ENCODE peak calls at places on chromosomes 12 and 14, in eight cellular contexts. U is cardiac muscle cell, I is AG08396, P is T-helper 2 cell, V is T-cell, D is neural crest cell, J is NCI-H1105 treated with DMSO at 0.1 percent for 48 hours, C is NCI-H2081. M is an unnamed sample.

GRCh38 chr12:95085612-95086011 is 12.2 kb upstream of the NR2C1 start:
- DNase-seq in P (no peak), V (no peak), D (no peak), C (no peak), J (no peak), I (no peak), U (no peak), M (no peak)

GRCh38 chr12:30630378-30631285 is 65.0 kb downstream of the IPO8 start:
- DNase-seq in C (no peak), V (no peak), P (no peak), D (no peak), I (no peak), J (no peak), U (peak; percentile 12), M (no peak)

GRCh38 chr12:84910549-84911241 is 1.9 kb downstream of the SLC6A15 start:
- DNase-seq in D (peak; percentile 3), J (peak; percentile 39), V (no peak), U (peak; percentile 38), C (peak; percentile 11), I (peak; percentile 4), P (no peak), M (peak; percentile 59)

GRCh38 chr14:73814158-73814557 is 37.5 kb upstream of the PTGR2 start:
- DNase-seq in J (no peak), C (no peak), V (no peak), U (peak; percentile 37), D (no peak), I (no peak), P (no peak), M (no peak)

GRCh38 chr14:53881161-53881846 is 75.3 kb downstream of the BMP4 start:
- DNase-seq in V (no peak), I (no peak), C (no peak), U (peak; percentile 36), D (no peak), P (no peak), J (no peak), M (peak; percentile 21)

GRCh38 chr12:6351622-6352021 is 9.7 kb upstream of the TNFRSF1A start:
- DNase-seq in D (no peak), V (no peak), J (no peak), C (no peak), I (no peak), P (no peak), U (no peak), M (no peak)

GRCh38 chr12:85632390-85632789 is 203.8 kb downstream of the RASSF9 start:
- DNase-seq in V (no peak), D (no peak), I (no peak), P (no peak), J (no peak), U (peak; percentile 59), C (no peak), M (peak; percentile 28)

GRCh38 chr12:40583743-40584142 is 108.5 kb upstream of the CNTN1 start:
- DNase-seq in J (no peak), U (no peak), D (no peak), P (no peak), C (no peak), V (no peak), I (no peak), M (no peak)

GRCh38 chr14:28297559-28297958 is 469.0 kb upstream of the FOXG1 start:
- DNase-seq in J (no peak), V (no peak), U (peak; percentile 43), C (no peak), I (no peak), D (no peak), P (no peak), M (peak; percentile 63)

GRCh38 chr12:115199831-115200230 is 515.9 kb upstream of the TBX3 start:
- DNase-seq in U (peak; percentile 62), J (no peak), D (no peak), C (no peak), V (no peak), P (no peak), I (peak; percentile 17), M (peak; percentile 55)

GRCh38 chr14:90416649-90417237 is 19.9 kb downstream of the CALM1 start:
- DNase-seq in I (no peak), J (no peak), V (no peak), D (no peak), P (no peak), U (peak; percentile 47), C (no peak), M (no peak)

GRCh38 chr12:120826335-120826734 is 77.8 kb downstream of the SPPL3 start:
- DNase-seq in J (no peak), V (no peak), D (no peak), C (no peak), U (no peak), I (no peak), P (no peak), M (no peak)

GRCh38 chr14:95741051-95741490 is 27.1 kb upstream of the TCL1A start:
- DNase-seq in C (no peak), J (peak; percentile 78), P (no peak), U (no peak), D (no peak), V (no peak), I (no peak), M (no peak)

GRCh38 chr14:77109656-77110055 is 11.6 kb downstream of the CIPC start:
- DNase-seq in I (no peak), V (no peak), D (no peak), C (no peak), J (no peak), P (no peak), U (no peak), M (no peak)

GRCh38 chr12:34397591-34398365 is 375.5 kb downstream of the ALG10 start:
- DNase-seq in J (no peak), P (peak; percentile 6), V (no peak), C (no peak), D (no peak), U (no peak), I (no peak), M (no peak)

GRCh38 chr14:37622231-37622923 is 26.9 kb downstream of the TTC6 start:
- DNase-seq in U (peak; percentile 67), V (no peak), J (no peak), P (no peak), C (no peak), I (no peak), D (peak; percentile 34), M (peak; percentile 43)

GRCh38 chr12:104374071-104374470 is 70.5 kb downstream of the EID3 start:
- DNase-seq in V (no peak), C (no peak), I (no peak), J (no peak), U (no peak), P (no peak), D (no peak), M (no peak)

GRCh38 chr14:62694075-62694474 is 351.2 kb downstream of the KCNH5 start:
- DNase-seq in I (peak; percentile 6), C (no peak), D (no peak), V (no peak), U (peak; percentile 91), J (no peak), P (no peak), M (peak; percentile 99)

GRCh38 chr12:72270246-72270645 is 1.9 kb upstream of the TRHDE start:
- DNase-seq in U (no peak), P (no peak), J (no peak), V (no peak), D (no peak), I (no peak), C (no peak), M (peak; percentile 22)

GRCh38 chr14:64758711-64759554 is 54.7 kb downstream of the PLEKHG3 start:
- DNase-seq in P (no peak), J (no peak), D (no peak), I (peak; percentile 94), C (no peak), U (peak; percentile 95), V (no peak), M (peak; percentile 97)

GRCh38 chr14:79204591-79204990 is 1006.7 kb downstream of the DIO2 start:
- DNase-seq in J (no peak), D (no peak), C (no peak), V (no peak), U (no peak), P (no peak), I (no peak), M (no peak)

GRCh38 chr14:78847801-78848200 is 677.6 kb downstream of the NRXN3 start:
- DNase-seq in D (no peak), J (no peak), P (no peak), U (no peak), V (no peak), C (no peak), I (no peak), M (no peak)

GRCh38 chr12:118979763-118980406 is 1.5 kb upstream of the SRRM4 start:
- DNase-seq in U (peak; percentile 62), V (no peak), J (peak; percentile 79), I (peak; percentile 54), C (peak; percentile 73), P (no peak), D (peak; percentile 74), M (peak; percentile 17)

GRCh38 chr14:100221419-100222218 is 17.3 kb upstream of the YY1 start:
- DNase-seq in J (no peak), P (peak; percentile 21), D (peak; percentile 39), I (peak; percentile 54), V (peak; percentile 62), C (peak; percentile 48), U (peak; percentile 61), M (peak; percentile 62)

GRCh38 chr12:124159655-124160054 is 135.2 kb upstream of the RFLNA start:
- DNase-seq in V (no peak), P (no peak), C (no peak), J (no peak), D (no peak), U (no peak), I (no peak), M (no peak)

GRCh38 chr12:67681145-67681778 is 32.7 kb downstream of the DYRK2 start:
- DNase-seq in U (peak; percentile 95), I (peak; percentile 75), P (no peak), J (no peak), V (no peak), C (no peak), D (no peak), M (peak; percentile 97)

M was measured in fibroblast of lung.